ENCODE peak calls at places on chromosomes 5 and 9, in nine cellular contexts. P, J, W, H, N, F, G, R and U are unnamed samples.

GRCh38 chr9:113578877-113579269 is 115.3 kb downstream of the RGS3 start:
- DNase-seq in P (peak), J (no peak), W (peak), H (peak), N (peak), F (no peak), G (peak), R (peak), U (peak)

GRCh38 chr9:74362423-74362822 is 134.7 kb upstream of the RORB start:
- DNase-seq in P (no peak), J (no peak), W (no peak), H (no peak), N (no peak), F (no peak), G (no peak), R (no peak), U (no peak)

GRCh38 chr9:127516835-127517607 is 65.7 kb downstream of the LRSAM1 start:
- DNase-seq in P (no peak), J (no peak), W (no peak), H (no peak), N (no peak), F (no peak), G (no peak), R (no peak), U (no peak)

GRCh38 chr5:80466669-80467485 is 21.0 kb upstream of the FAM151B start:
- DNase-seq in P (peak), J (no peak), W (no peak), H (no peak), N (no peak), F (no peak), G (peak), R (peak), U (no peak)

GRCh38 chr9:136840877-136841645 is 1.2 kb upstream of the AJM1 start:
- DNase-seq in P (peak), J (no peak), W (no peak), H (no peak), N (no peak), F (peak), G (peak), R (peak), U (peak)

GRCh38 chr5:108747111-108748009 is at the start of gene FER:
- DNase-seq in P (peak), J (no peak), W (peak), H (peak), N (peak), F (no peak), G (peak), R (peak), U (peak)

GRCh38 chr5:56170557-56170956 is 62.6 kb downstream of the ANKRD55 start:
- DNase-seq in P (peak), J (no peak), W (no peak), H (no peak), N (no peak), F (no peak), G (no peak), R (peak), U (peak)

GRCh38 chr5:159170021-159170420 is 39.3 kb downstream of the RNF145 start:
- DNase-seq in P (no peak), J (no peak), W (no peak), H (no peak), N (no peak), F (no peak), G (no peak), R (no peak), U (no peak)

GRCh38 chr9:109251080-109251775 is 69.6 kb downstream of the EPB41L4B start:
- DNase-seq in P (no peak), J (no peak), W (no peak), H (peak), N (no peak), F (peak), G (peak), R (peak), U (no peak)

GRCh38 chr5:154202379-154203260 is 12.1 kb downstream of the GALNT10 start:
- DNase-seq in P (no peak), J (no peak), W (no peak), H (no peak), N (no peak), F (peak), G (no peak), R (no peak), U (no peak)

GRCh38 chr5:142697846-142698245 is 12.0 kb upstream of the FGF1 start:
- DNase-seq in P (peak), J (peak), W (no peak), H (peak), N (no peak), F (no peak), G (no peak), R (peak), U (peak)

GRCh38 chr5:132491368-132492364 is 1.1 kb upstream of the IRF1 start:
- DNase-seq in P (no peak), J (peak), W (no peak), H (no peak), N (no peak), F (no peak), G (no peak), R (no peak), U (no peak)

GRCh38 chr9:3244963-3245653 is 280.7 kb downstream of the RFX3 start:
- DNase-seq in P (no peak), J (no peak), W (no peak), H (no peak), N (peak), F (no peak), G (no peak), R (no peak), U (no peak)

GRCh38 chr5:30959238-30959637 is 234.2 kb upstream of the CDH6 start:
- DNase-seq in P (no peak), J (no peak), W (no peak), H (peak), N (no peak), F (no peak), G (no peak), R (no peak), U (no peak)

GRCh38 chr9:134836406-134836970 is 44.1 kb upstream of the FCN2 start:
- DNase-seq in P (no peak), J (no peak), W (no peak), H (no peak), N (no peak), F (no peak), G (no peak), R (no peak), U (no peak)

GRCh38 chr5:27706832-27707231 is 668.4 kb upstream of the CDH9 start:
- DNase-seq in P (peak), J (no peak), W (no peak), H (peak), N (no peak), F (no peak), G (peak), R (no peak), U (no peak)

GRCh38 chr5:112703866-112704820 is 33.5 kb upstream of the APC start:
- DNase-seq in P (peak), J (no peak), W (peak), H (peak), N (no peak), F (no peak), G (peak), R (no peak), U (no peak)

GRCh38 chr9:131982683-131983239 is 96.9 kb downstream of the MED27 start:
- DNase-seq in P (peak), J (no peak), W (no peak), H (no peak), N (no peak), F (no peak), G (peak), R (peak), U (no peak)

GRCh38 chr9:134932656-134933055 is 14.9 kb upstream of the FCN1 start:
- DNase-seq in P (no peak), J (no peak), W (no peak), H (no peak), N (peak), F (no peak), G (no peak), R (no peak), U (no peak)

GRCh38 chr9:96399335-96399633 is 15.8 kb upstream of the SLC35D2 start:
- DNase-seq in P (no peak), J (no peak), W (no peak), H (no peak), N (no peak), F (no peak), G (no peak), R (no peak), U (no peak)

GRCh38 chr9:82645591-82645990 is 417.4 kb downstream of the RASEF start:
- DNase-seq in P (no peak), J (no peak), W (no peak), H (peak), N (no peak), F (no peak), G (peak), R (no peak), U (no peak)

GRCh38 chr5:1331861-1332405 is 13.0 kb downstream of the CLPTM1L start:
- DNase-seq in P (no peak), J (no peak), W (no peak), H (no peak), N (no peak), F (no peak), G (no peak), R (no peak), U (no peak)

GRCh38 chr5:112737088-112737471 is 605 bp upstream of the APC start:
- DNase-seq in P (peak), J (no peak), W (no peak), H (no peak), N (peak), F (no peak), G (no peak), R (no peak), U (no peak)

GRCh38 chr9:122800066-122801060 is at the start of gene OR1K1:
- DNase-seq in P (no peak), J (peak), W (no peak), H (no peak), N (no peak), F (no peak), G (no peak), R (no peak), U (no peak)